ENCODE peak calls at places on chromosomes 7 and 10, in six cellular contexts. K is HCT116, M is IMR-90, T is endothelial cell of umbilical vein, D is astrocyte, V is mammary epithelial cell. B is an unnamed sample.

GRCh38 chr7:43758861-43759683 is 592 bp downstream of the BLVRA start:
- DNase-seq in D (peak), T (peak), V (peak), M (peak), K (no peak), B (peak)

GRCh38 chr10:128064615-128065580 is 61.3 kb downstream of the MKI67 start:
- DNase-seq in T (no peak), D (peak), K (no peak), M (peak), V (peak), B (no peak)

GRCh38 chr10:98074315-98074911 is 44.0 kb upstream of the CRTAC1 start:
- DNase-seq in D (peak), K (no peak), V (peak), T (peak), M (peak), B (no peak)

GRCh38 chr10:3803295-3803883 is 18.4 kb upstream of the KLF6 start:
- DNase-seq in T (no peak), K (no peak), V (peak), D (no peak), M (peak), B (no peak)

GRCh38 chr7:818031-818699 is 14.1 kb upstream of the SUN1 start:
- DNase-seq in K (peak), T (peak), D (peak), V (peak), M (peak), B (no peak)

GRCh38 chr7:371119-371778 is 81.3 kb downstream of the FOXL3 start:
- DNase-seq in K (no peak), V (no peak), D (no peak), M (no peak), T (no peak), B (peak)

GRCh38 chr10:131982185-131982756 is 548 bp upstream of the BNIP3 start:
- DNase-seq in V (no peak), D (no peak), T (no peak), M (no peak), K (no peak), B (peak)

GRCh38 chr7:107122483-107122882 is 46.3 kb upstream of the HBP1 start:
- DNase-seq in K (no peak), M (peak), T (no peak), V (no peak), D (no peak), B (no peak)

GRCh38 chr7:98802781-98803110 is 67.1 kb downstream of the TMEM130 start:
- DNase-seq in K (no peak), V (no peak), T (no peak), D (no peak), M (no peak), B (no peak)

GRCh38 chr7:34096135-34096775 is 190.9 kb downstream of the BMPER start:
- DNase-seq in V (peak), M (peak), D (peak), K (no peak), T (no peak), B (no peak)

DNA sequence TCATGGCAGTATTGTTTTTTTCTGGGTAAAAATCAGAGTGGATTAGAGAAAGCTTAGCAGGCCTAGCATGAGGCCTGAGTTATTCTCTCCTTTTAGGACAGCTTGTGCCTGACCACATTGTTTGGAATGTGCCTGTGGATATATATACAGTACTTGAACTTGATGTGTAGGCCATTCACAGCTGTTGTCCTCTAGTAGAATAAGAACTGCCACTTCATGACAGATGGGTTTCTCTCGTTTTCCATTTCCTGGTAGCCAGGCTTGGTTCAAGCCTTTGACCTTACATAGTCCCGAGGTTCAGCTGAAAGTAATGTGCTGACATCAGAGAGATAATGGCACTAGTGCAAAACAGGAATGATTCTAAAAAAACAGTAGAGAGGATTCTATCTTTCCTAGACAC is 473.9 kb downstream of the AUTS2 start:
- DNase-seq in M (peak), K (no peak), V (no peak), D (peak), T (no peak), B (no peak)
- H3K4me2 ChIP-seq in M (no peak), K (no peak), V (no peak), D (no peak), T (no peak), B (no peak)

GRCh38 chr7:147261693-147262092 is 1145.1 kb downstream of the CNTNAP2 start:
- DNase-seq in T (no peak), D (no peak), V (no peak), M (no peak), K (no peak), B (no peak)
- H3K4me2 ChIP-seq in T (no peak), D (no peak), V (no peak), M (no peak), K (no peak), B (no peak)

GRCh38 chr7:123633553-123633952 is 22.1 kb upstream of the LMOD2 start:
- DNase-seq in T (peak), K (no peak), V (peak), M (peak), D (peak), B (peak)
- H3K4me2 ChIP-seq in T (peak), K (no peak), V (peak), M (no peak), D (peak), B (peak)

GRCh38 chr7:114921636-114922150 is at the start of gene MDFIC:
- DNase-seq in K (no peak), T (peak), D (no peak), V (no peak), M (no peak), B (peak)

GRCh38 chr7:114923403-114923713 is 1.5 kb downstream of the MDFIC start:
- DNase-seq in D (no peak), T (no peak), K (no peak), M (no peak), V (no peak), B (no peak)

GRCh38 chr7:114924066-114924712 is 2.3 kb downstream of the MDFIC start:
- DNase-seq in D (no peak), T (no peak), V (no peak), K (no peak), M (no peak), B (no peak)

GRCh38 chr7:114922652-114923402 is 933 bp downstream of the MDFIC start:
- DNase-seq in T (peak), D (peak), V (peak), K (no peak), M (peak), B (peak)

DNA sequence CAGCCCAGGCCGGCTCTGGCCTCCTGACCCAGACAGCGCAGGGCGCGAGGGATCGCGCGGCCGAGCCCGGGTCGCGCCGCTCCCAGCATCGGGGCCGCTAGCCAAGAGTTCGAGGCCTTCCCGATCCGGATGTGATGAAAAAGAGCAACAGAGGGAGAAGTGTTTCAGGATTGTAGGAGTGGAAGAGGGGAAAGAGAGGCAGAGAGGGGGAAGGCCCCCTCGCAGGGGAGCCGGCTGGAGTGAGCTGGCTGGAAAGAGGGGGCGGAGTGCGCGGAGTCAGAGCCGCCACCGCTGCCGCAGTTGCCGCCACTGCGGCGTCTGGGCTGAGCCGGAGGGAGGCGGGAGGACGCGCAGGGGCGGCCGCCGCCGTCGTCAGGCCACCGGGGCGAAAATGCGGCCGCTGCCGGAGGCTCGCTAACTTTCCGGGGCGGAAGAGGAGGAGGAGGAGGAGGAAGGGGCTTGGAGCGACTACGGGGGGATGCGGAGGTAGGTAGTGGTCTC is 307 bp downstream of the MDFIC start:
- DNase-seq in T (peak), V (peak), K (no peak), M (peak), D (no peak), B (peak)
- H3K4me2 ChIP-seq in T (peak), V (peak), K (peak), M (peak), D (peak), B (peak)

DNA sequence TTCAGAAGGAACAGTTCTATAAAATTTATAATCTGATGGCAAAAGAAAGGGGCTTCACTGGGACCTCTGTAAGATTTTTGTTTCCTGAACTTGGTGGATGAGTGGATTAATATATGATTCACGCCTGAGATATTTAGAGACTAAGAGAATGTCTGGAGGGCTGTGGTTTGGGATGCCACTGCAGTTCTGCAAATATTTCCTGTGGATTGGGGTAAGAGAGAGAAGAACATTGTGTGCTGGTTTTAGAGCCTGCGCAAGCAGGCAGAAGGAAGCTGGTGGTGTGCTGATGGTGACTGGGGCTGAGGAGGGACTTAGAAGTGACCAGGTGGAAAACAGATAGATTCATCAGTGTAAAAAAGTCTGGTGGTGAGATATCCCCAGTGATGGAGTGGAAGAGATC is 87.0 kb downstream of the SUGCT start:
- DNase-seq in K (no peak), D (peak), T (no peak), V (peak), M (peak), B (no peak)
- H3K4me2 ChIP-seq in K (no peak), D (peak), T (no peak), V (no peak), M (peak), B (peak)

GRCh38 chr7:92716825-92717580 is 119.4 kb downstream of the CDK6 start:
- DNase-seq in D (no peak), M (no peak), V (no peak), K (no peak), T (no peak), B (no peak)
- H3K4me2 ChIP-seq in D (peak), M (no peak), V (peak), K (no peak), T (peak), B (no peak)

DNA sequence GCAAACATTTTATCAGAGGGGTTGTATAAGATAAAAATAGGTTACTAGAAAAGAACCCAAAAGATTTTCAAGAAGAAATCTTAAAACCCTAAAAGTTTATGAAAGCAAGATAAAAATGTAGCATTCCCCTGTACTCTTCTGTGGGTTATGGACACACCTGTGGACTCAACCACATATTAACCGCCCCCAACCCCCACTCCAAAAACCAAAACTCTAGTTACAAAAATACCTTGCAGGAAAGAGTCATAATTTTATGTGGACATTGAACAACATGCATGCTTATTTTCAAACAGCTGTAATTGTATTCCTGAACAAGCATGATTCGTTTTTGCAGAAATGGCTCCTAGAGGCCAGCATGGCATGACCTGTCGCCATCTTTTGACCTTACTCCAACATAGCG is 466.9 kb downstream of the PHTF2 start:
- DNase-seq in M (no peak), T (no peak), V (no peak), K (no peak), D (no peak), B (no peak)
- H3K4me2 ChIP-seq in M (no peak), T (no peak), V (no peak), K (no peak), D (no peak), B (no peak)